ENCODE peak calls at places on chromosome 4, in nine cellular contexts. One of them, this sample, is unnamed.

GRCh38 chr4:147747787-147748454 is 16.0 kb downstream of the ARHGAP10 start:
- DNase-seq in cardiac fibroblast: no peak
- DNase-seq in HFF-Myc: no peak
- DNase-seq in suprapubic skin: no peak
- DNase-seq in HFFc6: no peak
- DNase-seq in fibroblast of lung: no peak
- DNase-seq in BJ: no peak
- DNase-seq in epithelial cell of proximal tubule: no peak
- DNase-seq in astrocyte of the spinal cord: no peak
- DNase-seq in this sample: no peak

GRCh38 chr4:183763990-183764754 is 105.1 kb downstream of the TRAPPC11 start:
- DNase-seq in cardiac fibroblast: no peak
- DNase-seq in HFF-Myc: no peak
- DNase-seq in suprapubic skin: peak
- DNase-seq in HFFc6: no peak
- DNase-seq in fibroblast of lung: no peak
- DNase-seq in BJ: no peak
- DNase-seq in epithelial cell of proximal tubule: no peak
- DNase-seq in astrocyte of the spinal cord: no peak
- DNase-seq in this sample: no peak

GRCh38 chr4:86117781-86118302 is 242.0 kb downstream of the MAPK10 start:
- DNase-seq in cardiac fibroblast: peak
- DNase-seq in HFF-Myc: no peak
- DNase-seq in suprapubic skin: no peak
- DNase-seq in HFFc6: peak
- DNase-seq in fibroblast of lung: peak
- DNase-seq in BJ: peak
- DNase-seq in epithelial cell of proximal tubule: no peak
- DNase-seq in astrocyte of the spinal cord: peak
- DNase-seq in this sample: no peak

GRCh38 chr4:102477657-102478056 is 23.5 kb upstream of the NFKB1 start:
- DNase-seq in cardiac fibroblast: no peak
- DNase-seq in HFF-Myc: no peak
- DNase-seq in suprapubic skin: no peak
- DNase-seq in HFFc6: peak
- DNase-seq in fibroblast of lung: no peak
- DNase-seq in BJ: peak
- DNase-seq in epithelial cell of proximal tubule: no peak
- DNase-seq in astrocyte of the spinal cord: no peak
- DNase-seq in this sample: no peak

GRCh38 chr4:176565044-176565443 is 227.7 kb downstream of the VEGFC start:
- DNase-seq in cardiac fibroblast: no peak
- DNase-seq in HFF-Myc: no peak
- DNase-seq in suprapubic skin: no peak
- DNase-seq in HFFc6: no peak
- DNase-seq in fibroblast of lung: no peak
- DNase-seq in BJ: no peak
- DNase-seq in epithelial cell of proximal tubule: no peak
- DNase-seq in astrocyte of the spinal cord: no peak
- DNase-seq in this sample: no peak

GRCh38 chr4:147984065-147984777 is 252.3 kb downstream of the ARHGAP10 start:
- DNase-seq in cardiac fibroblast: peak
- DNase-seq in HFF-Myc: peak
- DNase-seq in suprapubic skin: no peak
- DNase-seq in HFFc6: peak
- DNase-seq in fibroblast of lung: peak
- DNase-seq in BJ: no peak
- DNase-seq in epithelial cell of proximal tubule: no peak
- DNase-seq in astrocyte of the spinal cord: peak
- DNase-seq in this sample: no peak

GRCh38 chr4:144579411-144580020 is 66.4 kb upstream of the HHIP start:
- DNase-seq in cardiac fibroblast: peak
- DNase-seq in HFF-Myc: no peak
- DNase-seq in suprapubic skin: no peak
- DNase-seq in HFFc6: peak
- DNase-seq in fibroblast of lung: no peak
- DNase-seq in BJ: no peak
- DNase-seq in epithelial cell of proximal tubule: no peak
- DNase-seq in astrocyte of the spinal cord: peak
- DNase-seq in this sample: no peak

GRCh38 chr4:9765091-9765490 is 16.3 kb upstream of the DRD5 start:
- DNase-seq in cardiac fibroblast: peak
- DNase-seq in HFF-Myc: no peak
- DNase-seq in suprapubic skin: no peak
- DNase-seq in HFFc6: no peak
- DNase-seq in fibroblast of lung: peak
- DNase-seq in BJ: no peak
- DNase-seq in epithelial cell of proximal tubule: no peak
- DNase-seq in astrocyte of the spinal cord: no peak
- DNase-seq in this sample: no peak

DNA sequence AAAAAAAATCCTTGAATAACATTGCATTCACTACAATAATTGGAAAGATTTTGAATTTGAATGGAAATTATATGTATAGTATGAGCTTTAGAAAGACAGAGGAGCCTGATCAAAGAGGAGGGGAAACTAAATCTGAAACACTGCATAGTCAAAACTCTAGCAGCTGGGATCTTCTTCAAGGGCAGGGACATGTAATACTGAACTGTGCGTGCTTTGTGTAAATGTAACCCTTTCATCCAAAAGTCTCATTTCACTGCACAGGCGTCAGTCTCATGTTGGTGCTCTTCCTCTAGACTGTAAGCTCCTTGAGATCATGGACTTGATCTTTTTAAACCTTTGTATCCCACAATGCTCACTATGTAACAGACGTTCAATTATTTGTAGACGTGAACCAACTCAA is 212.0 kb upstream of the JADE1 start:
- DNase-seq in cardiac fibroblast: no peak
- DNase-seq in HFF-Myc: no peak
- DNase-seq in suprapubic skin: no peak
- DNase-seq in HFFc6: no peak
- DNase-seq in fibroblast of lung: no peak
- DNase-seq in BJ: no peak
- DNase-seq in epithelial cell of proximal tubule: no peak
- DNase-seq in astrocyte of the spinal cord: no peak
- DNase-seq in this sample: no peak
- TF ChIP-seq CTCF in cardiac fibroblast: no peak
- TF ChIP-seq CTCF in HFF-Myc: no peak
- TF ChIP-seq CTCF in suprapubic skin: no peak
- TF ChIP-seq CTCF in HFFc6: no peak
- TF ChIP-seq CTCF in fibroblast of lung: no peak
- TF ChIP-seq CTCF in BJ: no peak
- TF ChIP-seq CTCF in epithelial cell of proximal tubule: no peak
- TF ChIP-seq CTCF in astrocyte of the spinal cord: no peak
- TF ChIP-seq CTCF in this sample: no peak

DNA sequence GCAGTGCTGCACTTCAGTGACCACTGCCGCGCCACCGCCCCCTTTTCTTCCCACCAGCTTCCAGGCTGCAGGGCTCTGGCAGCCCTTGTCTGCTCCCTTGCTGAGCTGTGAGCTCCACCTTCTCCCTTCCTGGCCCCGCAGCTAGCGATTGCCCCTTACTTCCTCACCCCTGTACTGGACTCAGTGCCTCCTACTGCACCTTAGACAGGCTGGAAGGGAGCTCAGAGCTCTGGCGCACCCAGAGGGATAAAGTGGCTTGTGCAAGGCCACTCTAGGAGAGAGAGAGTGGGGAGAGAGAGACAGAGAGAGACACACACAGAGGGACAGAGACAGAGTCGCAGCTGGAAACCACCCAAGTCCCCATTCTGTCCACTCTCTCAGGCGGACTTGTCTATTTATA is 6.0 kb downstream of the RASL11B start:
- DNase-seq in cardiac fibroblast: no peak
- DNase-seq in HFF-Myc: no peak
- DNase-seq in suprapubic skin: no peak
- DNase-seq in HFFc6: no peak
- DNase-seq in fibroblast of lung: no peak
- DNase-seq in BJ: no peak
- DNase-seq in epithelial cell of proximal tubule: no peak
- DNase-seq in astrocyte of the spinal cord: no peak
- DNase-seq in this sample: no peak
- TF ChIP-seq CTCF in cardiac fibroblast: no peak
- TF ChIP-seq CTCF in HFF-Myc: no peak
- TF ChIP-seq CTCF in suprapubic skin: no peak
- TF ChIP-seq CTCF in HFFc6: no peak
- TF ChIP-seq CTCF in fibroblast of lung: no peak
- TF ChIP-seq CTCF in BJ: no peak
- TF ChIP-seq CTCF in epithelial cell of proximal tubule: peak
- TF ChIP-seq CTCF in astrocyte of the spinal cord: no peak
- TF ChIP-seq CTCF in this sample: peak

GRCh38 chr4:15682340-15682725 is 706 bp downstream of the FAM200B start:
- DNase-seq in cardiac fibroblast: peak
- DNase-seq in HFF-Myc: no peak
- DNase-seq in suprapubic skin: no peak
- DNase-seq in HFFc6: no peak
- DNase-seq in fibroblast of lung: no peak
- DNase-seq in BJ: no peak
- DNase-seq in epithelial cell of proximal tubule: no peak
- DNase-seq in astrocyte of the spinal cord: peak
- DNase-seq in this sample: no peak

GRCh38 chr4:15684498-15684897 is 2.9 kb downstream of the FAM200B start:
- DNase-seq in cardiac fibroblast: no peak
- DNase-seq in HFF-Myc: no peak
- DNase-seq in suprapubic skin: no peak
- DNase-seq in HFFc6: no peak
- DNase-seq in fibroblast of lung: no peak
- DNase-seq in BJ: no peak
- DNase-seq in epithelial cell of proximal tubule: no peak
- DNase-seq in astrocyte of the spinal cord: no peak
- DNase-seq in this sample: no peak

GRCh38 chr4:15682790-15683495 is 1.3 kb downstream of the FAM200B start:
- DNase-seq in cardiac fibroblast: peak
- DNase-seq in HFF-Myc: no peak
- DNase-seq in suprapubic skin: no peak
- DNase-seq in HFFc6: no peak
- DNase-seq in fibroblast of lung: no peak
- DNase-seq in BJ: no peak
- DNase-seq in epithelial cell of proximal tubule: no peak
- DNase-seq in astrocyte of the spinal cord: no peak
- DNase-seq in this sample: no peak

GRCh38 chr4:15681067-15681371 is 608 bp upstream of the FAM200B start:
- DNase-seq in cardiac fibroblast: no peak
- DNase-seq in HFF-Myc: no peak
- DNase-seq in suprapubic skin: no peak
- DNase-seq in HFFc6: no peak
- DNase-seq in fibroblast of lung: no peak
- DNase-seq in BJ: no peak
- DNase-seq in epithelial cell of proximal tubule: no peak
- DNase-seq in astrocyte of the spinal cord: no peak
- DNase-seq in this sample: no peak

DNA sequence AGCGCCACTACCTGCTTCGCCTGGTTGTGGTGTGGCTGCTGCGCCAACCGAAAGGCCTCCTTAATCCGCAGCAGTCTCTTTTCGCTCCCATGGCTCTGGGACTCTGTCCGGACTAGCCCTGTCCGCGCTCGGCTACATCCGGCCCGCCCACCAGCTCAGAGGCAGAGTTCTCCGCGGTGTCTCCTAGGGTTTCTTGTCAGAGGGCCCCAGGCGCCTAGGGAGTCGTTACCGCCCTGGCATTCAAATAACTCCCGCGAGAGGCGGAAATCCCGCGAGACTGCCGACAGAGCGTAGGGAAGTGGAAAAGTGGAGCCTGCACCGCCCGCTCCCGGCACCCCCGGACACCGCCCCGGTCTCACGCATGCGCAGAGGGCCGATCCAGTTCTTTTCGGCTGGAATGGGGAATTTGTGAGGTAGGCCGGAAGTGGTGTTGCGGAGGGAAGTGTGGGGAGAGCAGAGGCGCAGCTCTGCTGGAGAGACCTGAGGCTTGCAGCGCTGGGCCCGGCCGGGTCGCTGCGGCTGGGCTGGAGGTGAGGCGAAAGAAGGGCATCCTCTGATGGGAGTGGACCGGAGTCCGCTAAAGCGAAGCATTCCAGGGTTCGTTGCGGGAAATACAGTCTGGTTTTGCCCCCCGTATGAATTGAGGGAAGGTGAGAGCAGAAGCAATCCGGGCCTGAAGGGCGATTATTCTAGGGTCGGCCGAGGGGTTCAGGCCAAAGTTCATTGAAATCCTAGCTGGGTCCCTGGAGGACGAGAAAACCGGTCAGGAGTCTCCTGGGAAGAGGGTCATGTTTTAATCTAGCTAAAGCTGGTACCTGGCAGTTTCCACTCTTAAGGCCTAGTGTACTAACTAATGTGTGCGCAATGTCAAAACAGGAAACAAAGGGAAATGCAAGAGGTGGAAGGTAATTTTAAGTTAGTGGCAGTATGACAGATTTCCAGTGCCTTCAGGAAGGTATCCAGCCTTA is at the start of gene FAM200B:
- DNase-seq in cardiac fibroblast: peak
- DNase-seq in HFF-Myc: peak
- DNase-seq in suprapubic skin: peak
- DNase-seq in HFFc6: peak
- DNase-seq in fibroblast of lung: peak
- DNase-seq in BJ: peak
- DNase-seq in epithelial cell of proximal tubule: peak
- DNase-seq in astrocyte of the spinal cord: peak
- DNase-seq in this sample: peak
- TF ChIP-seq CTCF in cardiac fibroblast: peak
- TF ChIP-seq CTCF in HFF-Myc: no peak
- TF ChIP-seq CTCF in suprapubic skin: peak
- TF ChIP-seq CTCF in HFFc6: peak
- TF ChIP-seq CTCF in fibroblast of lung: peak
- TF ChIP-seq CTCF in BJ: peak
- TF ChIP-seq CTCF in epithelial cell of proximal tubule: no peak
- TF ChIP-seq CTCF in astrocyte of the spinal cord: peak
- TF ChIP-seq CTCF in this sample: peak

GRCh38 chr4:152578670-152579069 is 42.8 kb upstream of the FBXW7 start:
- DNase-seq in cardiac fibroblast: no peak
- DNase-seq in HFF-Myc: no peak
- DNase-seq in suprapubic skin: no peak
- DNase-seq in HFFc6: no peak
- DNase-seq in fibroblast of lung: no peak
- DNase-seq in BJ: no peak
- DNase-seq in epithelial cell of proximal tubule: no peak
- DNase-seq in astrocyte of the spinal cord: no peak
- DNase-seq in this sample: no peak

GRCh38 chr4:152585036-152585439 is 49.1 kb upstream of the FBXW7 start:
- DNase-seq in cardiac fibroblast: no peak
- DNase-seq in HFF-Myc: no peak
- DNase-seq in suprapubic skin: no peak
- DNase-seq in HFFc6: no peak
- DNase-seq in fibroblast of lung: peak
- DNase-seq in BJ: no peak
- DNase-seq in epithelial cell of proximal tubule: no peak
- DNase-seq in astrocyte of the spinal cord: no peak
- DNase-seq in this sample: no peak

GRCh38 chr4:152579107-152579764 is 43.3 kb upstream of the FBXW7 start:
- DNase-seq in cardiac fibroblast: no peak
- DNase-seq in HFF-Myc: no peak
- DNase-seq in suprapubic skin: no peak
- DNase-seq in HFFc6: no peak
- DNase-seq in fibroblast of lung: no peak
- DNase-seq in BJ: no peak
- DNase-seq in epithelial cell of proximal tubule: no peak
- DNase-seq in astrocyte of the spinal cord: no peak
- DNase-seq in this sample: no peak

GRCh38 chr4:152579916-152580315 is 44.0 kb upstream of the FBXW7 start:
- DNase-seq in cardiac fibroblast: no peak
- DNase-seq in HFF-Myc: no peak
- DNase-seq in suprapubic skin: no peak
- DNase-seq in HFFc6: no peak
- DNase-seq in fibroblast of lung: no peak
- DNase-seq in BJ: no peak
- DNase-seq in epithelial cell of proximal tubule: no peak
- DNase-seq in astrocyte of the spinal cord: no peak
- DNase-seq in this sample: no peak

DNA sequence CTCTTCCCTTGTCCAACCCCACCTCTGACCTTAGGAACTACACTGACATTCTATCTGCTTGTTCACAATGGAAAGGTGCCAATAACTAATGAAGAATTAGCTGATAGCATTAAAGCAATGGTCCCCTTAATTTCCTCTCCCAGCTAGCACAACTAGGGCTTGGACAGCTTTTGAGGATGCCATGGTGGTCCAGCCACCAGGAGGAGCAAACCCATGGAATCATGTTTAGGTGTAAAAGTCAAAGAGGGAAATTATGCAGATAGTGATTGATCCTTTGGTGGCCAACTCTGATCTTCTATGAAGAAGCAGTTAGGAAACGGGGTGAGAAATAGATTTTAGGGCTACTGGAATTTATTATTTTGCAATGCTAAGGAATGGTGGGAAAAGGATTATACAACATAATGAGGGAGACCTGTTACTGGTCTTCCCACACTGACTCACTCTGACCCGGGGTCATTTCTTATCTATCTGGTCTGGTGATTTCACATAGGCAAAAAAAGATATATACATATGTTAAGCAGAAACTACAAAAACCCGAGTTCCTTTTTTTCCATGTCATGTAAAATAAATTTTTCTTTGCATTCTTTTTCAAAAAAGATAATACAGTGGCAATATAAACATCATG is 45.8 kb upstream of the FBXW7 start:
- DNase-seq in cardiac fibroblast: no peak
- DNase-seq in HFF-Myc: no peak
- DNase-seq in suprapubic skin: no peak
- DNase-seq in HFFc6: no peak
- DNase-seq in fibroblast of lung: no peak
- DNase-seq in BJ: no peak
- DNase-seq in epithelial cell of proximal tubule: no peak
- DNase-seq in astrocyte of the spinal cord: no peak
- DNase-seq in this sample: no peak
- TF ChIP-seq CTCF in cardiac fibroblast: no peak
- TF ChIP-seq CTCF in HFF-Myc: peak
- TF ChIP-seq CTCF in suprapubic skin: no peak
- TF ChIP-seq CTCF in HFFc6: peak
- TF ChIP-seq CTCF in fibroblast of lung: no peak
- TF ChIP-seq CTCF in BJ: peak
- TF ChIP-seq CTCF in epithelial cell of proximal tubule: peak
- TF ChIP-seq CTCF in astrocyte of the spinal cord: peak
- TF ChIP-seq CTCF in this sample: peak

This sample was measured in chondrocyte.